ENCODE peak calls at places on chromosomes 5 and 9, in seven cellular contexts. One of them, this sample, is unnamed.

GRCh38 chr5:35476789-35477188 is 140.9 kb upstream of the SPEF2 start:
- DNase-seq in IMR-90: no peak
- DNase-seq in NCI-H748 treated with DMSO at 0.1 percent for 48 hours: no peak
- DNase-seq in left ventricle myocardium inferior: no peak
- DNase-seq in HT1080: no peak
- DNase-seq in iPS-NIHi11: no peak
- DNase-seq in activated effector memory CD4-positive, alpha-beta T cell treated with anti-CD3 and anti-CD28 coated beads, Interleukin-2, amount 50 U/mL, for 16 hours: no peak
- DNase-seq in this sample: no peak

GRCh38 chr5:76999451-76999850 is 30.8 kb upstream of the AGGF1 start:
- DNase-seq in left ventricle myocardium inferior: no peak
- DNase-seq in iPS-NIHi11: no peak
- DNase-seq in NCI-H748 treated with DMSO at 0.1 percent for 48 hours: no peak
- DNase-seq in IMR-90: peak; percentile 76
- DNase-seq in activated effector memory CD4-positive, alpha-beta T cell treated with anti-CD3 and anti-CD28 coated beads, Interleukin-2, amount 50 U/mL, for 16 hours: no peak
- DNase-seq in HT1080: peak; percentile 84
- DNase-seq in this sample: no peak

GRCh38 chr9:138028596-138028995 is 151.0 kb downstream of the CACNA1B start:
- DNase-seq in NCI-H748 treated with DMSO at 0.1 percent for 48 hours: no peak
- DNase-seq in HT1080: no peak
- DNase-seq in activated effector memory CD4-positive, alpha-beta T cell treated with anti-CD3 and anti-CD28 coated beads, Interleukin-2, amount 50 U/mL, for 16 hours: no peak
- DNase-seq in left ventricle myocardium inferior: no peak
- DNase-seq in IMR-90: no peak
- DNase-seq in iPS-NIHi11: no peak
- DNase-seq in this sample: no peak

GRCh38 chr9:104286792-104287191 is 192.7 kb downstream of the SMC2 start:
- DNase-seq in iPS-NIHi11: no peak
- DNase-seq in activated effector memory CD4-positive, alpha-beta T cell treated with anti-CD3 and anti-CD28 coated beads, Interleukin-2, amount 50 U/mL, for 16 hours: no peak
- DNase-seq in IMR-90: no peak
- DNase-seq in left ventricle myocardium inferior: no peak
- DNase-seq in HT1080: peak; percentile 48
- DNase-seq in NCI-H748 treated with DMSO at 0.1 percent for 48 hours: peak; percentile 7
- DNase-seq in this sample: no peak

GRCh38 chr5:177529247-177529901 is 12.6 kb upstream of the DDX41 start:
- DNase-seq in NCI-H748 treated with DMSO at 0.1 percent for 48 hours: no peak
- DNase-seq in left ventricle myocardium inferior: no peak
- DNase-seq in IMR-90: no peak
- DNase-seq in iPS-NIHi11: no peak
- DNase-seq in activated effector memory CD4-positive, alpha-beta T cell treated with anti-CD3 and anti-CD28 coated beads, Interleukin-2, amount 50 U/mL, for 16 hours: no peak
- DNase-seq in HT1080: no peak
- DNase-seq in this sample: no peak

GRCh38 chr9:136791466-136792276 is 527 bp downstream of the TMEM141 start:
- DNase-seq in HT1080: peak; percentile 31
- DNase-seq in iPS-NIHi11: peak; percentile 76
- DNase-seq in activated effector memory CD4-positive, alpha-beta T cell treated with anti-CD3 and anti-CD28 coated beads, Interleukin-2, amount 50 U/mL, for 16 hours: peak; percentile 89
- DNase-seq in left ventricle myocardium inferior: peak; percentile 40
- DNase-seq in NCI-H748 treated with DMSO at 0.1 percent for 48 hours: peak; percentile 63
- DNase-seq in IMR-90: no peak
- DNase-seq in this sample: peak; percentile 80

GRCh38 chr5:41507501-41507900 is 2.9 kb downstream of the PLCXD3 start:
- DNase-seq in left ventricle myocardium inferior: no peak
- DNase-seq in IMR-90: no peak
- DNase-seq in HT1080: no peak
- DNase-seq in activated effector memory CD4-positive, alpha-beta T cell treated with anti-CD3 and anti-CD28 coated beads, Interleukin-2, amount 50 U/mL, for 16 hours: no peak
- DNase-seq in iPS-NIHi11: no peak
- DNase-seq in NCI-H748 treated with DMSO at 0.1 percent for 48 hours: peak; percentile 96
- DNase-seq in this sample: no peak

GRCh38 chr5:139472410-139473030 is 1.7 kb downstream of the SMIM33 start:
- DNase-seq in activated effector memory CD4-positive, alpha-beta T cell treated with anti-CD3 and anti-CD28 coated beads, Interleukin-2, amount 50 U/mL, for 16 hours: no peak
- DNase-seq in left ventricle myocardium inferior: no peak
- DNase-seq in HT1080: no peak
- DNase-seq in NCI-H748 treated with DMSO at 0.1 percent for 48 hours: no peak
- DNase-seq in iPS-NIHi11: no peak
- DNase-seq in IMR-90: no peak
- DNase-seq in this sample: no peak

GRCh38 chr9:20361220-20361619 is 261.1 kb downstream of the MLLT3 start:
- DNase-seq in activated effector memory CD4-positive, alpha-beta T cell treated with anti-CD3 and anti-CD28 coated beads, Interleukin-2, amount 50 U/mL, for 16 hours: no peak
- DNase-seq in HT1080: no peak
- DNase-seq in left ventricle myocardium inferior: no peak
- DNase-seq in IMR-90: no peak
- DNase-seq in NCI-H748 treated with DMSO at 0.1 percent for 48 hours: no peak
- DNase-seq in iPS-NIHi11: no peak
- DNase-seq in this sample: no peak

GRCh38 chr5:9498541-9499497 is 47.1 kb downstream of the SEMA5A start:
- DNase-seq in NCI-H748 treated with DMSO at 0.1 percent for 48 hours: peak; percentile 57
- DNase-seq in IMR-90: peak; percentile 20
- DNase-seq in activated effector memory CD4-positive, alpha-beta T cell treated with anti-CD3 and anti-CD28 coated beads, Interleukin-2, amount 50 U/mL, for 16 hours: no peak
- DNase-seq in left ventricle myocardium inferior: no peak
- DNase-seq in iPS-NIHi11: peak; percentile 41
- DNase-seq in HT1080: peak; percentile 63
- DNase-seq in this sample: no peak

GRCh38 chr5:142587354-142587965 is 98.4 kb downstream of the FGF1 start:
- DNase-seq in activated effector memory CD4-positive, alpha-beta T cell treated with anti-CD3 and anti-CD28 coated beads, Interleukin-2, amount 50 U/mL, for 16 hours: no peak
- DNase-seq in iPS-NIHi11: peak; percentile 51
- DNase-seq in HT1080: peak; percentile 28
- DNase-seq in left ventricle myocardium inferior: no peak
- DNase-seq in NCI-H748 treated with DMSO at 0.1 percent for 48 hours: peak; percentile 16
- DNase-seq in IMR-90: peak; percentile 59
- DNase-seq in this sample: peak; percentile 45

GRCh38 chr5:175698401-175699115 is 40.7 kb downstream of the HRH2 start:
- DNase-seq in IMR-90: no peak
- DNase-seq in activated effector memory CD4-positive, alpha-beta T cell treated with anti-CD3 and anti-CD28 coated beads, Interleukin-2, amount 50 U/mL, for 16 hours: peak; percentile 31
- DNase-seq in left ventricle myocardium inferior: no peak
- DNase-seq in iPS-NIHi11: no peak
- DNase-seq in HT1080: no peak
- DNase-seq in NCI-H748 treated with DMSO at 0.1 percent for 48 hours: no peak
- DNase-seq in this sample: no peak

GRCh38 chr5:73996181-73996770 is 370.3 kb downstream of the ARHGEF28 start:
- DNase-seq in activated effector memory CD4-positive, alpha-beta T cell treated with anti-CD3 and anti-CD28 coated beads, Interleukin-2, amount 50 U/mL, for 16 hours: no peak
- DNase-seq in NCI-H748 treated with DMSO at 0.1 percent for 48 hours: no peak
- DNase-seq in left ventricle myocardium inferior: no peak
- DNase-seq in IMR-90: no peak
- DNase-seq in HT1080: no peak
- DNase-seq in iPS-NIHi11: no peak
- DNase-seq in this sample: no peak

GRCh38 chr5:56099346-56099745 is 104.6 kb upstream of the IL6ST start:
- DNase-seq in IMR-90: peak; percentile 56
- DNase-seq in HT1080: no peak
- DNase-seq in activated effector memory CD4-positive, alpha-beta T cell treated with anti-CD3 and anti-CD28 coated beads, Interleukin-2, amount 50 U/mL, for 16 hours: no peak
- DNase-seq in left ventricle myocardium inferior: no peak
- DNase-seq in NCI-H748 treated with DMSO at 0.1 percent for 48 hours: no peak
- DNase-seq in iPS-NIHi11: no peak
- DNase-seq in this sample: no peak

GRCh38 chr9:83466877-83467276 is 71.3 kb downstream of the FRMD3 start:
- DNase-seq in NCI-H748 treated with DMSO at 0.1 percent for 48 hours: no peak
- DNase-seq in IMR-90: no peak
- DNase-seq in activated effector memory CD4-positive, alpha-beta T cell treated with anti-CD3 and anti-CD28 coated beads, Interleukin-2, amount 50 U/mL, for 16 hours: no peak
- DNase-seq in iPS-NIHi11: no peak
- DNase-seq in left ventricle myocardium inferior: no peak
- DNase-seq in HT1080: no peak
- DNase-seq in this sample: no peak

GRCh38 chr9:73116030-73116429 is 35.6 kb upstream of the ANXA1 start:
- DNase-seq in activated effector memory CD4-positive, alpha-beta T cell treated with anti-CD3 and anti-CD28 coated beads, Interleukin-2, amount 50 U/mL, for 16 hours: no peak
- DNase-seq in iPS-NIHi11: no peak
- DNase-seq in left ventricle myocardium inferior: no peak
- DNase-seq in HT1080: peak; percentile 75
- DNase-seq in NCI-H748 treated with DMSO at 0.1 percent for 48 hours: no peak
- DNase-seq in IMR-90: peak; percentile 80
- DNase-seq in this sample: no peak

GRCh38 chr5:90037646-90038045 is 371.9 kb downstream of the CETN3 start:
- DNase-seq in NCI-H748 treated with DMSO at 0.1 percent for 48 hours: no peak
- DNase-seq in left ventricle myocardium inferior: no peak
- DNase-seq in iPS-NIHi11: no peak
- DNase-seq in IMR-90: peak; percentile 3
- DNase-seq in HT1080: peak; percentile 26
- DNase-seq in activated effector memory CD4-positive, alpha-beta T cell treated with anti-CD3 and anti-CD28 coated beads, Interleukin-2, amount 50 U/mL, for 16 hours: no peak
- DNase-seq in this sample: no peak

GRCh38 chr9:95669253-95669652 is 152.5 kb upstream of the PTCH1 start:
- DNase-seq in IMR-90: no peak
- DNase-seq in activated effector memory CD4-positive, alpha-beta T cell treated with anti-CD3 and anti-CD28 coated beads, Interleukin-2, amount 50 U/mL, for 16 hours: no peak
- DNase-seq in iPS-NIHi11: peak; percentile 35
- DNase-seq in NCI-H748 treated with DMSO at 0.1 percent for 48 hours: no peak
- DNase-seq in left ventricle myocardium inferior: no peak
- DNase-seq in HT1080: no peak
- DNase-seq in this sample: no peak

GRCh38 chr9:93276973-93277372 is 93.0 kb downstream of the WNK2 start:
- DNase-seq in HT1080: no peak
- DNase-seq in iPS-NIHi11: no peak
- DNase-seq in NCI-H748 treated with DMSO at 0.1 percent for 48 hours: no peak
- DNase-seq in left ventricle myocardium inferior: no peak
- DNase-seq in activated effector memory CD4-positive, alpha-beta T cell treated with anti-CD3 and anti-CD28 coated beads, Interleukin-2, amount 50 U/mL, for 16 hours: no peak
- DNase-seq in IMR-90: no peak
- DNase-seq in this sample: peak; percentile 47

GRCh38 chr9:114314256-114314867 is 8.5 kb upstream of the ORM1 start:
- DNase-seq in activated effector memory CD4-positive, alpha-beta T cell treated with anti-CD3 and anti-CD28 coated beads, Interleukin-2, amount 50 U/mL, for 16 hours: peak; percentile 31
- DNase-seq in left ventricle myocardium inferior: no peak
- DNase-seq in IMR-90: no peak
- DNase-seq in iPS-NIHi11: no peak
- DNase-seq in NCI-H748 treated with DMSO at 0.1 percent for 48 hours: no peak
- DNase-seq in HT1080: no peak
- DNase-seq in this sample: no peak

GRCh38 chr9:128124451-128124850 is 3.1 kb downstream of the PTGES2 start:
- DNase-seq in iPS-NIHi11: no peak
- DNase-seq in left ventricle myocardium inferior: peak; percentile 7
- DNase-seq in activated effector memory CD4-positive, alpha-beta T cell treated with anti-CD3 and anti-CD28 coated beads, Interleukin-2, amount 50 U/mL, for 16 hours: no peak
- DNase-seq in IMR-90: no peak
- DNase-seq in HT1080: no peak
- DNase-seq in NCI-H748 treated with DMSO at 0.1 percent for 48 hours: no peak
- DNase-seq in this sample: no peak

GRCh38 chr5:111022301-111022700 is 49.2 kb upstream of the TSLP start:
- DNase-seq in HT1080: no peak
- DNase-seq in left ventricle myocardium inferior: no peak
- DNase-seq in iPS-NIHi11: no peak
- DNase-seq in NCI-H748 treated with DMSO at 0.1 percent for 48 hours: no peak
- DNase-seq in activated effector memory CD4-positive, alpha-beta T cell treated with anti-CD3 and anti-CD28 coated beads, Interleukin-2, amount 50 U/mL, for 16 hours: no peak
- DNase-seq in IMR-90: no peak
- DNase-seq in this sample: no peak

GRCh38 chr5:87020099-87020934 is 247.4 kb upstream of the RASA1 start:
- DNase-seq in IMR-90: peak; percentile 16
- DNase-seq in iPS-NIHi11: peak; percentile 24
- DNase-seq in left ventricle myocardium inferior: peak; percentile 27
- DNase-seq in HT1080: peak; percentile 28
- DNase-seq in NCI-H748 treated with DMSO at 0.1 percent for 48 hours: no peak
- DNase-seq in activated effector memory CD4-positive, alpha-beta T cell treated with anti-CD3 and anti-CD28 coated beads, Interleukin-2, amount 50 U/mL, for 16 hours: peak; percentile 68
- DNase-seq in this sample: peak; percentile 73

GRCh38 chr9:81132318-81132717 is 557.0 kb downstream of the TLE1 start:
- DNase-seq in IMR-90: peak; percentile 72
- DNase-seq in iPS-NIHi11: no peak
- DNase-seq in HT1080: peak; percentile 74
- DNase-seq in left ventricle myocardium inferior: no peak
- DNase-seq in activated effector memory CD4-positive, alpha-beta T cell treated with anti-CD3 and anti-CD28 coated beads, Interleukin-2, amount 50 U/mL, for 16 hours: no peak
- DNase-seq in NCI-H748 treated with DMSO at 0.1 percent for 48 hours: no peak
- DNase-seq in this sample: no peak

GRCh38 chr9:21872696-21873095 is 70.3 kb downstream of the MTAP start:
- DNase-seq in left ventricle myocardium inferior: no peak
- DNase-seq in NCI-H748 treated with DMSO at 0.1 percent for 48 hours: no peak
- DNase-seq in activated effector memory CD4-positive, alpha-beta T cell treated with anti-CD3 and anti-CD28 coated beads, Interleukin-2, amount 50 U/mL, for 16 hours: no peak
- DNase-seq in iPS-NIHi11: no peak
- DNase-seq in IMR-90: no peak
- DNase-seq in HT1080: no peak
- DNase-seq in this sample: no peak

GRCh38 chr9:4689013-4689412 is 9.6 kb downstream of the CDC37L1 start:
- DNase-seq in iPS-NIHi11: no peak
- DNase-seq in NCI-H748 treated with DMSO at 0.1 percent for 48 hours: no peak
- DNase-seq in HT1080: no peak
- DNase-seq in IMR-90: no peak
- DNase-seq in activated effector memory CD4-positive, alpha-beta T cell treated with anti-CD3 and anti-CD28 coated beads, Interleukin-2, amount 50 U/mL, for 16 hours: no peak
- DNase-seq in left ventricle myocardium inferior: no peak
- DNase-seq in this sample: no peak

GRCh38 chr9:76846307-76846706 is 59.6 kb downstream of the PRUNE2 start:
- DNase-seq in activated effector memory CD4-positive, alpha-beta T cell treated with anti-CD3 and anti-CD28 coated beads, Interleukin-2, amount 50 U/mL, for 16 hours: no peak
- DNase-seq in left ventricle myocardium inferior: no peak
- DNase-seq in HT1080: no peak
- DNase-seq in IMR-90: peak; percentile 19
- DNase-seq in NCI-H748 treated with DMSO at 0.1 percent for 48 hours: no peak
- DNase-seq in iPS-NIHi11: no peak
- DNase-seq in this sample: no peak

GRCh38 chr5:12794476-12795332 is 890.5 kb upstream of the CTNND2 start:
- DNase-seq in iPS-NIHi11: no peak
- DNase-seq in NCI-H748 treated with DMSO at 0.1 percent for 48 hours: no peak
- DNase-seq in HT1080: peak; percentile 0
- DNase-seq in activated effector memory CD4-positive, alpha-beta T cell treated with anti-CD3 and anti-CD28 coated beads, Interleukin-2, amount 50 U/mL, for 16 hours: peak; percentile 60
- DNase-seq in IMR-90: no peak
- DNase-seq in left ventricle myocardium inferior: peak; percentile 12
- DNase-seq in this sample: no peak

GRCh38 chr5:115624994-115625393 is 842 bp downstream of the TMED7 start:
- DNase-seq in left ventricle myocardium inferior: no peak
- DNase-seq in iPS-NIHi11: no peak
- DNase-seq in IMR-90: no peak
- DNase-seq in HT1080: no peak
- DNase-seq in activated effector memory CD4-positive, alpha-beta T cell treated with anti-CD3 and anti-CD28 coated beads, Interleukin-2, amount 50 U/mL, for 16 hours: no peak
- DNase-seq in NCI-H748 treated with DMSO at 0.1 percent for 48 hours: no peak
- DNase-seq in this sample: no peak

GRCh38 chr5:180070726-180071417 is 687 bp downstream of the RNF130 start:
- DNase-seq in left ventricle myocardium inferior: peak; percentile 40
- DNase-seq in activated effector memory CD4-positive, alpha-beta T cell treated with anti-CD3 and anti-CD28 coated beads, Interleukin-2, amount 50 U/mL, for 16 hours: no peak
- DNase-seq in NCI-H748 treated with DMSO at 0.1 percent for 48 hours: no peak
- DNase-seq in IMR-90: peak; percentile 55
- DNase-seq in iPS-NIHi11: peak; percentile 45
- DNase-seq in HT1080: peak; percentile 39
- DNase-seq in this sample: no peak

GRCh38 chr5:2488593-2488992 is 262.9 kb downstream of the IRX2 start:
- DNase-seq in NCI-H748 treated with DMSO at 0.1 percent for 48 hours: no peak
- DNase-seq in iPS-NIHi11: no peak
- DNase-seq in activated effector memory CD4-positive, alpha-beta T cell treated with anti-CD3 and anti-CD28 coated beads, Interleukin-2, amount 50 U/mL, for 16 hours: no peak
- DNase-seq in left ventricle myocardium inferior: no peak
- DNase-seq in IMR-90: no peak
- DNase-seq in HT1080: no peak
- DNase-seq in this sample: no peak

GRCh38 chr9:9246726-9247125 is 1366.1 kb downstream of the PTPRD start:
- DNase-seq in left ventricle myocardium inferior: no peak
- DNase-seq in iPS-NIHi11: no peak
- DNase-seq in HT1080: peak; percentile 74
- DNase-seq in activated effector memory CD4-positive, alpha-beta T cell treated with anti-CD3 and anti-CD28 coated beads, Interleukin-2, amount 50 U/mL, for 16 hours: no peak
- DNase-seq in IMR-90: no peak
- DNase-seq in NCI-H748 treated with DMSO at 0.1 percent for 48 hours: no peak
- DNase-seq in this sample: no peak